ENCODE peak calls at places on chromosomes 3 and 15, in nine cellular contexts. Y is stimulated activated CD8-positive, alpha-beta memory T cell treated with anti-CD3 and anti-CD28 coated beads, Interleukin-15, amount 100 ng/mL, for 4 hours; A is BJ; M is NCI-H1694; H is H7; L is NCI-H2081; P is activated CD8-positive, alpha-beta memory T cell treated with anti-CD3 and anti-CD28 coated beads for 4 hours; Z is stimulated activated CD4-positive, alpha-beta T cell treated with anti-CD3 and anti-CD28 coated beads, Interleukin-12 subunit alpha, Interleukin-12 subunit beta, amount 100 ng/mL, for 4 hours; G is ecto neural progenitor cell. B is an unnamed sample.

GRCh38 chr15:65409284-65409631 is 13.5 kb downstream of the IGDCC4 start:
- DNase-seq in Y (no peak), A (peak), M (no peak), H (no peak), L (no peak), P (no peak), Z (no peak), G (no peak), B (no peak)

GRCh38 chr3:112446343-112446742 is 52.9 kb downstream of the BTLA start:
- DNase-seq in Y (no peak), A (no peak), M (no peak), H (no peak), L (no peak), P (no peak), Z (no peak), G (no peak), B (no peak)

GRCh38 chr15:36658321-36658720 is 78.9 kb downstream of the CDIN1 start:
- DNase-seq in Y (no peak), A (peak), M (no peak), H (no peak), L (no peak), P (no peak), Z (no peak), G (no peak), B (no peak)

GRCh38 chr15:76339302-76340197 is 3.0 kb downstream of the ISL2 start:
- DNase-seq in Y (no peak), A (no peak), M (no peak), H (peak), L (no peak), P (no peak), Z (no peak), G (peak), B (no peak)

GRCh38 chr3:155766206-155766605 is 21.3 kb upstream of the PLCH1 start:
- DNase-seq in Y (no peak), A (no peak), M (no peak), H (no peak), L (no peak), P (no peak), Z (no peak), G (no peak), B (no peak)

GRCh38 chr15:89114974-89115373 is 26.7 kb downstream of the ABHD2 start:
- DNase-seq in Y (no peak), A (no peak), M (peak), H (no peak), L (peak), P (no peak), Z (no peak), G (no peak), B (no peak)

GRCh38 chr3:41202834-41203345 is 3.6 kb downstream of the CTNNB1 start:
- DNase-seq in Y (no peak), A (no peak), M (no peak), H (peak), L (no peak), P (no peak), Z (no peak), G (no peak), B (no peak)

GRCh38 chr3:146223401-146224373 is 27.2 kb downstream of the PLSCR4 start:
- DNase-seq in Y (no peak), A (no peak), M (no peak), H (no peak), L (no peak), P (no peak), Z (no peak), G (no peak), B (no peak)